ENCODE peak calls at places on chromosomes 3 and 15, in ten cellular contexts. A is naive thymus-derived CD8-positive, alpha-beta T cell; X is anterior cingulate cortex; H is activated T-helper 1 cell treated with anti-CD3 and anti-CD28 coated beads, Interleukin-2, amount 50 U/mL, for 16 hours; D is Right ventricle myocardium superior; T is omental fat pad; S is pulmonary artery endothelial cell; U is GM20000; N is effector CD8-positive, alpha-beta T cell; G is activated gamma-delta T cell treated with anti-CD3 and anti-CD28 coated beads, Interleukin-2, amount 50 U/mL, for 16 hours. B is an unnamed sample.

GRCh38 chr3:177596822-177597271 is 399.6 kb upstream of the TBL1XR1 start:
- DNase-seq in N (no peak), U (no peak), S (no peak), H (no peak), X (no peak), D (no peak), A (no peak), G (no peak), T (no peak), B (no peak)

GRCh38 chr15:48992545-48992944 is 28.8 kb upstream of the SHC4 start:
- DNase-seq in X (no peak), T (no peak), N (no peak), U (peak), S (no peak), G (no peak), D (no peak), H (no peak), A (no peak), B (no peak)

GRCh38 chr15:60797444-60798040 is 318.6 kb upstream of the ICE2 start:
- DNase-seq in H (no peak), T (no peak), D (peak), A (no peak), S (no peak), U (no peak), N (no peak), G (no peak), X (no peak), B (no peak)

GRCh38 chr3:42411429-42411828 is 1.0 kb upstream of the LYZL4 start:
- DNase-seq in G (no peak), U (no peak), D (no peak), A (no peak), S (no peak), N (no peak), H (no peak), T (no peak), X (no peak), B (no peak)

GRCh38 chr3:72830452-72831217 is 17.6 kb downstream of the SHQ1 start:
- DNase-seq in T (no peak), S (no peak), A (no peak), D (no peak), H (no peak), N (no peak), U (no peak), G (no peak), X (no peak), B (no peak)

GRCh38 chr3:139108253-139108969 is 63.7 kb upstream of the PRR23C start:
- DNase-seq in N (no peak), U (no peak), A (no peak), G (no peak), H (no peak), S (no peak), T (no peak), D (no peak), X (no peak), B (no peak)

GRCh38 chr15:57355259-57355658 is 21.0 kb upstream of the CGNL1 start:
- DNase-seq in T (no peak), D (no peak), N (no peak), U (no peak), G (no peak), H (no peak), X (no peak), A (no peak), S (no peak), B (no peak)

GRCh38 chr3:126523745-126524428 is at the start of gene CHST13:
- DNase-seq in H (no peak), D (peak), N (no peak), G (no peak), X (no peak), T (no peak), A (peak), U (no peak), S (no peak), B (no peak)

GRCh38 chr3:122233109-122233952 is 49.9 kb downstream of the CASR start:
- DNase-seq in T (no peak), U (peak), X (no peak), A (no peak), G (no peak), S (no peak), H (no peak), D (no peak), N (no peak), B (no peak)

GRCh38 chr15:65641723-65642475 is 20.2 kb downstream of the SLC24A1 start:
- DNase-seq in T (no peak), A (no peak), X (no peak), G (no peak), S (no peak), D (no peak), U (no peak), N (no peak), H (no peak), B (no peak)

GRCh38 chr3:155302476-155302875 is 9.0 kb upstream of the STRIT1 start:
- DNase-seq in X (no peak), A (no peak), D (no peak), N (no peak), H (no peak), T (no peak), G (no peak), S (no peak), U (no peak), B (no peak)

GRCh38 chr3:25689226-25689625 is 24.5 kb upstream of the TOP2B start:
- DNase-seq in N (no peak), D (no peak), T (no peak), H (no peak), G (no peak), U (no peak), A (no peak), X (no peak), S (peak), B (no peak)

GRCh38 chr3:112734718-112735350 is 93.9 kb upstream of the CCDC80 start:
- DNase-seq in U (peak), N (peak), T (peak), D (no peak), X (no peak), G (peak), H (peak), S (peak), A (peak), B (peak)

GRCh38 chr15:78808550-78808949 is 2.7 kb downstream of the ADAMTS7 start:
- DNase-seq in X (no peak), U (peak), S (no peak), D (peak), G (no peak), H (no peak), T (no peak), N (no peak), A (no peak), B (no peak)

GRCh38 chr15:44565387-44566169 is 28.6 kb downstream of the EIF3J start:
- DNase-seq in N (no peak), X (no peak), S (no peak), U (no peak), D (no peak), H (no peak), A (no peak), T (no peak), G (no peak), B (no peak)

GRCh38 chr3:37197810-37198371 is 23.5 kb upstream of the LRRFIP2 start:
- DNase-seq in T (no peak), S (no peak), U (no peak), X (no peak), D (no peak), N (no peak), A (no peak), H (no peak), G (no peak), B (no peak)

GRCh38 chr3:153171918-153172317 is 9.9 kb downstream of the RAP2B start:
- DNase-seq in X (no peak), S (no peak), U (no peak), A (no peak), G (no peak), N (no peak), H (no peak), T (no peak), D (no peak), B (no peak)

GRCh38 chr3:75906555-75907112 is 121.3 kb upstream of the ZNF717 start:
- DNase-seq in S (no peak), T (no peak), H (no peak), G (no peak), N (no peak), U (no peak), A (no peak), X (no peak), D (no peak), B (no peak)

GRCh38 chr3:191383104-191383503 is 52.8 kb upstream of the UTS2B start:
- DNase-seq in N (no peak), X (no peak), U (no peak), H (no peak), A (no peak), S (no peak), T (no peak), D (no peak), G (no peak), B (no peak)

GRCh38 chr15:62165029-62165792 is at the start of gene C2CD4B:
- DNase-seq in U (no peak), N (no peak), T (no peak), X (no peak), D (peak), G (no peak), S (no peak), A (no peak), H (no peak), B (no peak)

GRCh38 chr3:23888617-23889228 is 28.1 kb downstream of the NKIRAS1 start:
- DNase-seq in A (no peak), N (no peak), D (no peak), H (no peak), G (no peak), U (no peak), S (no peak), T (no peak), X (no peak), B (no peak)

GRCh38 chr3:187743195-187744141 is 1.8 kb downstream of the BCL6 start:
- DNase-seq in N (no peak), D (peak), H (no peak), T (no peak), X (no peak), G (no peak), U (no peak), A (no peak), S (no peak), B (peak)

GRCh38 chr3:71896751-71897150 is 111.8 kb upstream of the PROK2 start:
- DNase-seq in X (no peak), N (no peak), D (no peak), A (no peak), U (no peak), S (no peak), T (no peak), G (no peak), H (no peak), B (no peak)

GRCh38 chr3:44048196-44048924 is 193.3 kb upstream of the TOPAZ1 start:
- DNase-seq in D (no peak), H (no peak), A (no peak), X (no peak), G (no peak), U (peak), N (no peak), S (no peak), T (no peak), B (no peak)

GRCh38 chr15:26628071-26628470 is 144.8 kb downstream of the GABRB3 start:
- DNase-seq in D (no peak), X (no peak), U (no peak), G (no peak), H (no peak), A (no peak), S (no peak), N (no peak), T (no peak), B (no peak)

B was measured in T-cell.